ENCODE peak calls at places on chromosomes 7 and 10, in four cellular contexts. W is K562, O is GM12878, K is GM12891. N is an unnamed sample.

GRCh38 chr10:33279276-33279675 is 55.2 kb downstream of the NRP1 start:
- DNase-seq in W (no peak), O (no peak), K (no peak), N (no peak)

GRCh38 chr10:132745971-132746370 is 40.0 kb downstream of the NKX6-2 start:
- DNase-seq in W (no peak), O (no peak), K (no peak), N (no peak)

GRCh38 chr10:19929466-19930140 is 113.4 kb downstream of the PLXDC2 start:
- DNase-seq in W (no peak), O (no peak), K (no peak), N (no peak)

GRCh38 chr10:1149793-1150637 is 93.8 kb downstream of the WDR37 start:
- DNase-seq in W (peak), O (no peak), K (no peak), N (no peak)

GRCh38 chr10:61992683-61993629 is 91.5 kb downstream of the ARID5B start:
- DNase-seq in W (no peak), O (peak), K (no peak), N (peak)

GRCh38 chr7:118777308-118777707 is 552.8 kb downstream of the ANKRD7 start:
- DNase-seq in W (no peak), O (no peak), K (no peak), N (no peak)

GRCh38 chr10:53690556-53691240 is 918.1 kb upstream of the MBL2 start:
- DNase-seq in W (no peak), O (no peak), K (no peak), N (no peak)

GRCh38 chr10:86756511-86757109 is at the start of gene BMPR1A:
- DNase-seq in W (peak), O (no peak), K (no peak), N (no peak)

GRCh38 chr7:95929710-95930295 is 157.4 kb downstream of the DYNC1I1 start:
- DNase-seq in W (no peak), O (no peak), K (no peak), N (no peak)

GRCh38 chr10:109976657-109977056 is 31.1 kb upstream of the ADD3 start:
- DNase-seq in W (no peak), O (no peak), K (no peak), N (no peak)

GRCh38 chr7:30992414-30992813 is 28.7 kb downstream of the GHRHR start:
- DNase-seq in W (no peak), O (no peak), K (no peak), N (no peak)

GRCh38 chr7:1403844-1404404 is 55.3 kb downstream of the MICALL2 start:
- DNase-seq in W (no peak), O (no peak), K (no peak), N (no peak)

GRCh38 chr10:72011016-72011415 is 46.8 kb downstream of the CHST3 start:
- DNase-seq in W (no peak), O (no peak), K (no peak), N (no peak)

GRCh38 chr7:50207682-50208255 is 96.7 kb upstream of the IKZF1 start:
- DNase-seq in W (no peak), O (no peak), K (no peak), N (no peak)

GRCh38 chr7:116809636-116810266 is 52.6 kb upstream of the CAPZA2 start:
- DNase-seq in W (peak), O (no peak), K (no peak), N (peak)

GRCh38 chr10:640673-641045 is 48.8 kb downstream of the DIP2C start:
- DNase-seq in W (no peak), O (no peak), K (no peak), N (no peak)

GRCh38 chr7:124930655-124931597 is 1.3 kb upstream of the POT1 start:
- DNase-seq in W (no peak), O (no peak), K (no peak), N (no peak)

GRCh38 chr7:138679793-138680192 is 21.4 kb downstream of the SVOPL start:
- DNase-seq in W (no peak), O (no peak), K (no peak), N (no peak)

GRCh38 chr7:136133491-136133990 is 156.4 kb upstream of the MTPN start:
- DNase-seq in W (no peak), O (no peak), K (no peak), N (no peak)

GRCh38 chr7:6273380-6273837 is 985 bp upstream of the CYTH3 start:
- DNase-seq in W (no peak), O (no peak), K (no peak), N (no peak)

GRCh38 chr10:19848226-19848950 is 32.2 kb downstream of the PLXDC2 start:
- DNase-seq in W (no peak), O (no peak), K (no peak), N (no peak)

GRCh38 chr7:137564677-137565076 is 221.1 kb upstream of the PTN start:
- DNase-seq in W (no peak), O (no peak), K (no peak), N (no peak)

GRCh38 chr7:10117815-10118214 is 855.9 kb upstream of the PHF14 start:
- DNase-seq in W (no peak), O (no peak), K (no peak), N (no peak)

GRCh38 chr10:103545771-103546281 is 52.3 kb downstream of the NEURL1 start:
- DNase-seq in W (no peak), O (no peak), K (no peak), N (no peak)

GRCh38 chr7:28684729-28685211 is 272.5 kb downstream of the CREB5 start:
- DNase-seq in W (no peak), O (no peak), K (no peak), N (no peak)

GRCh38 chr7:26686448-26686981 is 177.9 kb downstream of the SKAP2 start:
- DNase-seq in W (peak), O (no peak), K (no peak), N (no peak)

GRCh38 chr10:70662362-70663220 is 9.7 kb upstream of the ADAMTS14 start:
- DNase-seq in W (no peak), O (no peak), K (no peak), N (no peak)

GRCh38 chr10:73591935-73592699 is 975 bp upstream of the USP54 start:
- DNase-seq in W (peak), O (peak), K (peak), N (peak)

GRCh38 chr7:36262286-36262685 is 109.2 kb downstream of the EEPD1 start:
- DNase-seq in W (no peak), O (no peak), K (no peak), N (no peak)

GRCh38 chr7:36264123-36264916 is 111.3 kb downstream of the EEPD1 start:
- DNase-seq in W (no peak), O (no peak), K (no peak), N (peak)

GRCh38 chr7:36261019-36261754 is 108.1 kb downstream of the EEPD1 start:
- DNase-seq in W (no peak), O (no peak), K (no peak), N (no peak)

GRCh38 chr7:36264917-36265292 is 111.9 kb downstream of the EEPD1 start:
- DNase-seq in W (no peak), O (no peak), K (no peak), N (no peak)

GRCh38 chr7:36262706-36263484 is 109.8 kb downstream of the EEPD1 start:
- DNase-seq in W (no peak), O (no peak), K (no peak), N (no peak)
- TF ChIP-seq SPI1 in W (no peak), O (no peak), K (no peak), N (no peak)

GRCh38 chr7:130463553-130464434 is 23.0 kb upstream of the CEP41 start:
- DNase-seq in W (peak), O (no peak), K (no peak), N (no peak)

GRCh38 chr7:130458256-130458655 is 17.4 kb upstream of the CEP41 start:
- DNase-seq in W (no peak), O (peak), K (no peak), N (no peak)

DNA sequence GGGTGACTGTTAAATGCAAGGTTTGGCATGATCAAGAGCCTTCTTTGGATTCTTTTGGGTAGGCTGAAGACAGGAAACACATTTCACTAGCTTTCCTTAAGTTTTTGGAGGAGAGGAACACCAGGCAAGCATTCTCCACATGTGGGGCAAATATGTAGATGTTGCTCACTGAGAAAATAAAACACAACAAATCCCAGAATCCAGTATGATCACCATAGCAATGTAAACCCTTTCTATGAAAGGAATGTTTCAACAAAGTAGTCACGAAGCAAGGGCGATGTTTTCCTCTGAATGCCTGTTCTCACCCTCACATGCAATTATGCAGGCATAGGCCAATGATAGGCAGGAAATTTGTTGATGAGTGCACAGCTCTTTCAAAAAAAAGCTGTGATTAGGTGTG is 20.4 kb upstream of the CEP41 start:
- DNase-seq in W (no peak), O (no peak), K (no peak), N (no peak)
- TF ChIP-seq SPI1 in W (no peak), O (no peak), K (no peak), N (no peak)

GRCh38 chr10:77909755-77910375 is 16.7 kb downstream of the DLG5 start:
- DNase-seq in W (peak), O (no peak), K (no peak), N (no peak)
- TF ChIP-seq SPI1 in W (no peak), O (no peak), K (no peak), N (no peak)

DNA sequence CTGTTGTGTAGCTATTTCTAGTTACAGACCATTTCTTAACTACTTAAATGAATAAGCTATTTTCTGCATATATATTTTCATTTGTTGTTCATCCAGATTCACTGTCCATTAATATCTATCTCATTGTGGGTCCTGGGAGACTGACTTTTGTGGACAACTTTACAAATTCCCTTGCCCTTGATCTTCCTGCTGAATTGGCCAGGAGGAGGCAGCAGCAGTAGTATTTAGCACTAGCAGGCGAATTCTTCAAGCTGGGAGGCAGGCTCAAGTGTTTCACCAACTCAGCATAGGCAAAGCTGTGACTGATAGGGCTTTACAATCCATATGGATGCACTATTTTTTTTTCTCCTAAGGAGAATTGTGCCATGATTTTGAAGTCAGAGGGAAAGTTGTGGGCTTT is 461.0 kb upstream of the NRG3 start:
- DNase-seq in W (no peak), O (no peak), K (no peak), N (no peak)
- TF ChIP-seq SPI1 in W (no peak), O (no peak), K (no peak), N (no peak)

GRCh38 chr10:100829103-100829870 is 83.5 kb upstream of the SLF2 start:
- DNase-seq in W (peak), O (no peak), K (no peak), N (no peak)
- TF ChIP-seq SPI1 in W (no peak), O (no peak), K (no peak), N (no peak)

DNA sequence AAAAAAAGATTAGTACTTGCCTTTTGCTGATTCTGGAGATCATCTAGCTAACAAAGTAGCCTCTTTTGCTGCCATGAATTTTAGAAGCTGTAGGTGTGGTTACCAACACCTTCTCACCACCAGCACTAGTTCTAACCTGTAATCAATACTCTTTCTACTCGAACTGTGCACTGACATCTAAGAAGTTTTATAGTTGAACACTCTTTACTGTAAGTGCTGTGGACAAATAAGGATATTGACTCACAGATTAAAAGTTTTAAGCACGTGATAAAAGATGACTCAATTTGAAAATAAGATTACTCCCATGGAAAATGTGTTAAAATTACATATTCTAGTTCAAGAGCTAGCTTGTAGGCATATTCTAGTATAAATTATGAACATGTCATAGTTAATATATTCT is 89.9 kb downstream of the REEP3 start:
- DNase-seq in W (no peak), O (no peak), K (no peak), N (no peak)
- TF ChIP-seq SPI1 in W (no peak), O (no peak), K (no peak), N (no peak)

GRCh38 chr10:21754410-21755011 is 220.5 kb downstream of the MLLT10 start:
- DNase-seq in W (no peak), O (no peak), K (no peak), N (peak)
- TF ChIP-seq SPI1 in W (no peak), O (no peak), K (no peak), N (no peak)